ENCODE peak calls at places on chromosome 17, in nine cellular contexts. F is heart right ventricle, D is dorsolateral prefrontal cortex, S is left lung, Q is ascending aorta, L is IMR-90, H is Peyer's patch, C is tibial nerve, E is gastrocnemius medialis. V is an unnamed sample. For H3K27me3, the result is how much of the 10 kb centered on the place peaks cover.

GRCh38 chr17:27980035-27980434 is 62.4 kb upstream of the NLK start:
- DNase-seq in H (no peak), Q (no peak), C (no peak), L (peak), D (no peak), F (peak), S (no peak), E (no peak), V (no peak)

GRCh38 chr17:2266045-2266864 is 37.3 kb downstream of the SMG6 start:
- DNase-seq in D (no peak), L (no peak), E (no peak), Q (peak), C (no peak), F (peak), H (no peak), S (no peak), V (no peak)

GRCh38 chr17:57655564-57655963 is 89.5 kb downstream of the CCDC182 start:
- DNase-seq in Q (no peak), E (no peak), D (no peak), L (no peak), C (no peak), F (no peak), S (no peak), H (no peak), V (no peak)

GRCh38 chr17:51764387-51764971 is 394.0 kb downstream of the CA10 start:
- DNase-seq in E (no peak), S (no peak), L (peak), D (no peak), F (peak), H (no peak), Q (no peak), C (peak), V (peak)

GRCh38 chr17:34999456-34999855 is 19.1 kb downstream of the LIG3 start:
- DNase-seq in F (no peak), Q (no peak), L (no peak), H (no peak), C (no peak), E (no peak), D (no peak), S (no peak), V (no peak)

GRCh38 chr17:2405247-2405926 is 4.5 kb upstream of the MNT start:
- DNase-seq in S (no peak), L (peak), Q (no peak), E (no peak), F (no peak), H (no peak), D (no peak), C (no peak), V (no peak)

GRCh38 chr17:846901-847777 is 65.0 kb downstream of the MRM3 start:
- DNase-seq in L (peak), D (no peak), S (peak), C (no peak), E (no peak), F (peak), H (no peak), Q (no peak), V (no peak)

GRCh38 chr17:41992576-41992975 is 24.7 kb downstream of the DNAJC7 start:
- DNase-seq in L (no peak), S (no peak), D (peak), H (no peak), F (no peak), C (no peak), E (no peak), Q (no peak), V (no peak)

GRCh38 chr17:39655105-39655504 is 10.0 kb upstream of the TCAP start:
- DNase-seq in H (no peak), E (no peak), C (no peak), L (no peak), D (no peak), S (no peak), Q (no peak), F (no peak), V (no peak)

GRCh38 chr17:5662409-5663150 is 78.3 kb upstream of the NLRP1 start:
- DNase-seq in C (no peak), S (no peak), H (no peak), L (no peak), F (no peak), E (no peak), Q (peak), D (no peak), V (no peak)

GRCh38 chr17:8755590-8756255 is 2.6 kb downstream of the SPDYE4 start:
- DNase-seq in Q (no peak), S (no peak), E (no peak), D (no peak), L (no peak), F (no peak), H (no peak), C (no peak), V (peak)

GRCh38 chr17:80791758-80792284 is 199.8 kb upstream of the CHMP6 start:
- DNase-seq in S (no peak), L (peak), C (peak), D (no peak), F (peak), H (no peak), E (peak), Q (peak), V (peak)

GRCh38 chr17:6489016-6489550 is 44.8 kb downstream of the PIMREG start:
- DNase-seq in F (no peak), Q (no peak), H (peak), E (no peak), S (peak), C (no peak), L (no peak), D (peak), V (no peak)

GRCh38 chr17:58333396-58334207 is 5.0 kb upstream of the TSPOAP1 start:
- DNase-seq in L (no peak), H (no peak), C (no peak), F (no peak), Q (no peak), D (no peak), E (no peak), S (no peak), V (no peak)

GRCh38 chr17:42920922-42921321 is 20.3 kb downstream of the G6PC1 start:
- DNase-seq in Q (no peak), S (no peak), H (no peak), F (peak), D (no peak), C (peak), E (no peak), L (no peak), V (no peak)

GRCh38 chr17:8162232-8162996 is at the start of gene VAMP2:
- DNase-seq in E (peak), F (peak), L (peak), Q (peak), H (peak), S (peak), D (no peak), C (peak), V (no peak)

GRCh38 chr17:73855933-73856332 is 211.7 kb upstream of the SDK2 start:
- DNase-seq in S (no peak), D (no peak), H (no peak), C (no peak), E (no peak), F (peak), Q (no peak), L (no peak), V (no peak)

GRCh38 chr17:7043544-7044268 is at the start of gene SLC16A11:
- DNase-seq in S (peak), E (no peak), F (no peak), H (peak), C (no peak), Q (no peak), D (no peak), L (peak), V (no peak)

GRCh38 chr17:39614545-39615157 is 6.9 kb upstream of the NEUROD2 start:
- DNase-seq in E (no peak), F (no peak), C (no peak), Q (no peak), S (no peak), L (no peak), H (no peak), D (no peak), V (no peak)

GRCh38 chr17:39652635-39653315 is 12.4 kb upstream of the TCAP start:
- DNase-seq in C (no peak), L (no peak), F (no peak), H (peak), S (no peak), Q (no peak), D (peak), E (no peak), V (no peak)

GRCh38 chr17:4998666-4999428 is 1.1 kb downstream of the KIF1C start:
- DNase-seq in H (peak), L (no peak), D (no peak), E (peak), Q (no peak), C (no peak), S (no peak), F (no peak), V (no peak)

GRCh38 chr17:67171560-67171959 is 73.4 kb downstream of the HELZ start:
- DNase-seq in C (no peak), D (no peak), H (no peak), Q (no peak), F (no peak), E (no peak), L (no peak), S (no peak), V (no peak)

GRCh38 chr17:73956595-73957465 is 246.6 kb upstream of the RPL38 start:
- DNase-seq in H (no peak), D (peak), Q (peak), C (peak), S (no peak), E (no peak), L (no peak), F (peak), V (no peak)

GRCh38 chr17:42653179-42654124 is 5.6 kb upstream of the TUBG2 start:
- DNase-seq in H (peak), E (peak), C (peak), S (no peak), Q (peak), D (no peak), F (peak), L (peak), V (peak)

GRCh38 chr17:66190738-66191606 is 961 bp downstream of the CEP112 start:
- DNase-seq in Q (no peak), E (no peak), F (peak), L (peak), C (no peak), H (no peak), S (no peak), D (no peak), V (no peak)

GRCh38 chr17:15738066-15738465 is 6.0 kb downstream of the TBC1D26 start:
- DNase-seq in E (no peak), F (no peak), C (no peak), S (no peak), Q (no peak), H (no peak), D (no peak), L (no peak), V (no peak)

GRCh38 chr17:11391134-11391533 is 150.1 kb downstream of the SHISA6 start:
- DNase-seq in Q (no peak), H (no peak), D (no peak), L (no peak), F (no peak), S (no peak), C (no peak), E (no peak), V (no peak)

GRCh38 chr17:28125530-28126382 is 83.3 kb downstream of the NLK start:
- DNase-seq in Q (no peak), S (no peak), C (no peak), E (no peak), L (no peak), F (no peak), H (no peak), D (no peak), V (no peak)

GRCh38 chr17:73122953-73123605 is 30.6 kb upstream of the SLC39A11 start:
- DNase-seq in C (no peak), E (no peak), Q (no peak), H (no peak), F (no peak), S (no peak), L (no peak), D (no peak), V (no peak)

GRCh38 chr17:77352441-77352840 is 211.7 kb downstream of the SEC14L1 start:
- DNase-seq in S (no peak), D (no peak), F (no peak), E (no peak), L (no peak), H (no peak), Q (peak), C (no peak), V (peak)

GRCh38 chr17:77352996-77353395 is 212.2 kb downstream of the SEC14L1 start:
- DNase-seq in L (no peak), Q (peak), D (no peak), S (no peak), F (no peak), C (no peak), E (no peak), H (no peak), V (peak)

GRCh38 chr17:77354420-77354720 is 213.6 kb downstream of the SEC14L1 start:
- DNase-seq in E (no peak), D (no peak), F (no peak), H (no peak), Q (no peak), S (no peak), C (no peak), L (no peak), V (no peak)

GRCh38 chr17:77354721-77355455 is 214.1 kb downstream of the SEC14L1 start:
- DNase-seq in S (no peak), H (peak), D (no peak), F (peak), E (peak), Q (peak), L (peak), C (no peak), V (peak)

DNA sequence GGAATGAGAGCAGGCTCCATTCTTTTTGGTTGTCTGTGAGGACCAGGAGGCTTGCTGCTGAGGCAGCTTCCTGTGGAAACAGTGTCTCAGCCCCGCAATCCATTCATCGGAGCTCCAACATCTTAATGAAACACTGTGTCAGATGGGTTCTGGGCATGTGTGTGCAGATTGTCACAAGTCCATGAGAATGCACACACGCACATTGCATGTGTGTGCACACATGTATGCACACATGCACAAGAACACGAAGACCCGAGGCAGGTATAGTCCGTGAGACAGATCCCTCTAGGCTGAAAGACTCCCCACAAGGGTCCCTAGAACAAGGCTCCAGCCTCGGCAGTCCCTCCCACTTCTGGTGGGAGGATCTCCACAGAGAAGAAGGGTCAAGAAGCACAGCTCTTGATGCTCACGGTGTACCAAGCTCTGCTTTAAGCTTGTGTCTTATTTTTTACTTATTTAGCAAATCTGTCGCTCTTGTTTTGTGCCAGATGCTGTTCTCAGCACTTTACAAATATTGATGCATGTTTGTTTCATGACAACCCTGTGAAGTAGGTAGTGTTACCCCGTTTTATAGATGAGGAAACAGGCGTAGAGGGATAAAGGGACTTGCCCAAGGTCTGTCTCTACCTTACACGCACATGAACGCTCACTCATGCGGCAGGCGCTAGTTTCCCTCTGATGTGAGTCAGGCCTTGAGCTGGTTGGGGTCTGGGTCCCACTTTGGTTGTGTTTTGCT is 213.1 kb downstream of the SEC14L1 start:
- DNase-seq in E (no peak), Q (peak), D (no peak), F (no peak), H (no peak), C (no peak), L (peak), S (no peak), V (peak)
- H3K27ac ChIP-seq in E (peak), Q (no peak), D (no peak), F (no peak), H (peak), C (peak), L (peak), S (peak), V (peak)

DNA sequence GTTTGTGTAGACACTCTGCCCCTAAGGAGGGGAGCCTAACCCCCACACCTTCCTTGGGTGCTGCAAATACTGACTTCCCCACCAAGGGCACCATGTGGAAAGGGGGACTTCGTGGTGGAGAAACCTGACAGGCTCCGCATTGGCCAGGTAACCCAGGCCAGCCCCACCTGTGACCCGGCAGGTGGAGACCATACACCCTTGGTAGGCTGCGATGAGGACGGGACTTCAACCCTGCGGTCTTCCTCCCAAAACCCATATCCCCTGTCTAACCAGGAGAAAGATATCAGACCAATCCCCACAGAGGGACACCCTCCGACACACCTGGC is 15.1 kb upstream of the CSNK1D start:
- DNase-seq in C (no peak), H (peak), L (no peak), Q (no peak), F (no peak), D (no peak), E (no peak), S (peak), V (no peak)
- H3K27me3 ChIP-seq in C (under half), H (under half), L (under half), Q (under half), F (under half), D (under half), E (under half), S (under half), V (under half)

DNA sequence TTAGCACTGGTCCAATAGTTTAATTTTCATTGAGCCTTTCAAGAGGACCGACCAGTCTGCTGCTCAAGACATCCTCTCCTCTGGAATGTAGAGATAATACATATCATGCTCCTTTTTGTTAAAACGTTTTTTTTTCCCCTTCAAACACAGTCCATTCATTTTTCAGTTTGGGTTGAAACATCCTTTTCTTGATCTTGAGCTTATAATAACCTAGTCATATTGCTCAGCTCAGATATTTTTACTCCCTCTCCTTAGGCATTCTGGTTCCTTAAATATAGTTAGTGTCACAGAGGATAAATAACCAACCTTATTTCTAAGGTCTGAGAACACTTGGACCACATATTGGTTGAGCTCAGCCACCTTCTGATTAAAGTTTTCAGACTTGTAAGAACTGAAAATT is 12.8 kb downstream of the ANKRD40CL start:
- DNase-seq in H (no peak), S (no peak), C (no peak), E (no peak), F (no peak), Q (no peak), D (no peak), L (no peak), V (no peak)
- H3K27ac ChIP-seq in H (no peak), S (no peak), C (no peak), E (no peak), F (no peak), Q (no peak), D (no peak), L (no peak), V (no peak)

GRCh38 chr17:40687106-40687505 is 16.4 kb downstream of the KRT24 start:
- DNase-seq in E (no peak), D (no peak), C (no peak), Q (no peak), L (no peak), H (no peak), F (no peak), S (no peak), V (no peak)
- H3K27me3 ChIP-seq in E (under half), D (under half), C (under half), Q (under half), L (under half), H (under half), F (under half), S (under half), V (under half)

DNA sequence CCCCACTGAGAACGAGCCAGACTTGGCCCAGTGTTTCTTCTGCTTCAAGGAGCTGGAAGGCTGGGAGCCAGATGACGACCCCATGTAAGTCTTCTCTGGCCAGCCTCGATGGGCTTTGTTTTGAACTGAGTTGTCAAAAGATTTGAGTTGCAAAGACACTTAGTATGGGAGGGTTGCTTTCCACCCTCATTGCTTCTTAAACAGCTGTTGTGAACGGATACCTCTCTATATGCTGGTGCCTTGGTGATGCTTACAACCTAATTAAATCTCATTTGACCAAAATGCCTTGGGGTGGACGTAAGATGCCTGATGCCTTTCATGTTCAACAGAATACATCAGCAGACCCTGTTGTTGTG is 631 bp downstream of the BIRC5 start:
- DNase-seq in Q (no peak), C (no peak), D (no peak), F (no peak), S (no peak), L (no peak), E (no peak), H (no peak), V (no peak)
- H3K27ac ChIP-seq in Q (no peak), C (no peak), D (no peak), F (no peak), S (no peak), L (peak), E (no peak), H (peak), V (no peak)

GRCh38 chr17:79777844-79778503 is at the start of gene CBX2:
- DNase-seq in Q (peak), E (peak), L (peak), C (no peak), H (peak), D (peak), F (peak), S (peak), V (no peak)

GRCh38 chr17:79778504-79779087 is 648 bp downstream of the CBX2 start:
- DNase-seq in D (no peak), C (no peak), Q (no peak), H (no peak), L (no peak), E (no peak), F (no peak), S (peak), V (no peak)

GRCh38 chr17:79776378-79777165 is 1.4 kb upstream of the CBX2 start:
- DNase-seq in L (no peak), F (no peak), Q (no peak), S (peak), D (no peak), C (no peak), H (no peak), E (no peak), V (no peak)

GRCh38 chr17:79775635-79776034 is 2.3 kb upstream of the CBX2 start:
- DNase-seq in C (no peak), Q (no peak), F (no peak), D (no peak), E (no peak), H (no peak), S (no peak), L (no peak), V (no peak)

GRCh38 chr17:79777166-79777843 is 643 bp upstream of the CBX2 start:
- DNase-seq in C (no peak), E (no peak), S (peak), D (no peak), F (peak), H (no peak), Q (no peak), L (peak), V (no peak)
- H3K27me3 ChIP-seq in C (under half), E (half or more), S (half or more), D (under half), F (half or more), H (under half), Q (under half), L (under half), V (under half)

DNA sequence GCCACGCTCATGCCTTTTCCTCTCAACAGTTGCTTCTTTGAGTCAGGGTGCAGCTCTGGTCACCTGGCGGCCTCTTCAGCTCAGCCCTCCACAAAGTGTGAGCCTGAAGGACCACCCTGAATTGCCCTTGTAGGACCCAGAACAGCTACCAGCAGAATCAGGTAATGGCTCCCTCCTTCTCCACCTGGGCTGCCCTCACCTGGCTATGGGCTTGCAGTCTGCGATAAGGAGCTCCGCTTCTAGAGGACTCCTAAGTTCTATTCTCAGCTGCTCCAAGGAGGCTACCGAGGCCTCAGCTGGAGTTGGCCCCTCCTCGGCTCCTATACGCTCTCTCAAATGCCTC is 13.4 kb downstream of the SMIM5 start:
- DNase-seq in F (no peak), E (no peak), C (no peak), L (no peak), H (no peak), S (no peak), Q (no peak), D (no peak), V (no peak)
- H3K27ac ChIP-seq in F (no peak), E (no peak), C (peak), L (no peak), H (no peak), S (peak), Q (peak), D (peak), V (no peak)